ENCODE peak calls at places on chromosomes 2 and 18, in six cellular contexts. A, V, B, I, H and G are unnamed samples.

GRCh38 chr2:201786471-201786870 is 5.7 kb upstream of the ALS2 start:
- DNase-seq in A (no peak), V (no peak), B (no peak), I (peak), H (no peak), G (no peak)

GRCh38 chr2:96537734-96538486 is 1.4 kb downstream of the ARID5A start:
- DNase-seq in A (no peak), V (no peak), B (peak), I (no peak), H (no peak), G (no peak)

GRCh38 chr2:149921911-149922616 is 334.5 kb upstream of the MMADHC start:
- DNase-seq in A (no peak), V (no peak), B (no peak), I (no peak), H (no peak), G (no peak)

GRCh38 chr18:75207298-75208054 is 1.5 kb downstream of the PTGR3 start:
- DNase-seq in A (no peak), V (no peak), B (peak), I (peak), H (no peak), G (no peak)

GRCh38 chr18:25275414-25276001 is 76.5 kb downstream of the ZNF521 start:
- DNase-seq in A (no peak), V (peak), B (no peak), I (no peak), H (no peak), G (no peak)

GRCh38 chr2:152330235-152330866 is 4.6 kb upstream of the FMNL2 start:
- DNase-seq in A (no peak), V (no peak), B (no peak), I (no peak), H (no peak), G (no peak)

GRCh38 chr18:45061359-45061758 is 380.7 kb downstream of the SETBP1 start:
- DNase-seq in A (no peak), V (no peak), B (no peak), I (no peak), H (no peak), G (no peak)

GRCh38 chr18:61096231-61096630 is 237.0 kb upstream of the CDH20 start:
- DNase-seq in A (no peak), V (no peak), B (no peak), I (no peak), H (no peak), G (no peak)

GRCh38 chr2:8481463-8482009 is 200.3 kb upstream of the ID2 start:
- DNase-seq in A (no peak), V (no peak), B (no peak), I (no peak), H (no peak), G (no peak)

GRCh38 chr2:175154670-175155082 is 13.3 kb downstream of the ATF2 start:
- DNase-seq in A (no peak), V (no peak), B (no peak), I (peak), H (no peak), G (no peak)

GRCh38 chr2:9408641-9409151 is 14.6 kb downstream of the ITGB1BP1 start:
- DNase-seq in A (no peak), V (no peak), B (no peak), I (peak), H (peak), G (no peak)

GRCh38 chr18:1663879-1664705 is 759.4 kb downstream of the ADCYAP1 start:
- DNase-seq in A (peak), V (peak), B (peak), I (peak), H (no peak), G (no peak)

GRCh38 chr2:100928235-100928634 is 73.9 kb upstream of the RPL31 start:
- DNase-seq in A (no peak), V (no peak), B (no peak), I (no peak), H (no peak), G (no peak)

GRCh38 chr2:100923461-100924020 is 78.5 kb upstream of the RPL31 start:
- DNase-seq in A (no peak), V (no peak), B (no peak), I (no peak), H (no peak), G (no peak)

GRCh38 chr2:100921685-100922161 is 80.4 kb upstream of the RPL31 start:
- DNase-seq in A (no peak), V (no peak), B (no peak), I (peak), H (no peak), G (no peak)

GRCh38 chr2:100924520-100925451 is 77.3 kb upstream of the RPL31 start:
- DNase-seq in A (no peak), V (peak), B (no peak), I (peak), H (no peak), G (no peak)

DNA sequence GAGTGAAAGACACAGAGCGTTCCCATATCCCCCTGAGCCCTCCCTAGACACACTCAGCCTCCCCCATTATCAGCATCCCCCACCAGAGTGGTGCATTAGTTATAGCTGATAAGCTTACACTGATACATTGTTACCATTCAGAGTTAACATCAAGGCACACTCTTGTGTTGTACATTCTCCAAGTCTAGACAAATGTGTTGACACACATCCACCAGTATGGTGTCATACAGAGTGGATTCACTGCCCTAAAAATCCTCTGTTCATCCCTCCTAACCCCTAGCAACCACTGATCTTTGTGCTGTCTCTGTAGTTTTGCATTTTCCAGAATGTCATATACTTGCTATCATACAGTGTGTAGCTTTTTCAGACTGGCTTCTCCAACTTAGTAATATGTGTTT is 78.0 kb upstream of the RPL31 start:
- DNase-seq in A (no peak), V (no peak), B (no peak), I (peak), H (no peak), G (no peak)
- H3K27ac ChIP-seq in A (peak), V (peak), B (no peak), I (peak), H (no peak), G (peak)

GRCh38 chr18:79954791-79955190 is 3.3 kb upstream of the SLC66A2 start:
- DNase-seq in A (peak), V (no peak), B (no peak), I (no peak), H (no peak), G (no peak)
- H3K27ac ChIP-seq in A (peak), V (no peak), B (no peak), I (no peak), H (no peak), G (no peak)

DNA sequence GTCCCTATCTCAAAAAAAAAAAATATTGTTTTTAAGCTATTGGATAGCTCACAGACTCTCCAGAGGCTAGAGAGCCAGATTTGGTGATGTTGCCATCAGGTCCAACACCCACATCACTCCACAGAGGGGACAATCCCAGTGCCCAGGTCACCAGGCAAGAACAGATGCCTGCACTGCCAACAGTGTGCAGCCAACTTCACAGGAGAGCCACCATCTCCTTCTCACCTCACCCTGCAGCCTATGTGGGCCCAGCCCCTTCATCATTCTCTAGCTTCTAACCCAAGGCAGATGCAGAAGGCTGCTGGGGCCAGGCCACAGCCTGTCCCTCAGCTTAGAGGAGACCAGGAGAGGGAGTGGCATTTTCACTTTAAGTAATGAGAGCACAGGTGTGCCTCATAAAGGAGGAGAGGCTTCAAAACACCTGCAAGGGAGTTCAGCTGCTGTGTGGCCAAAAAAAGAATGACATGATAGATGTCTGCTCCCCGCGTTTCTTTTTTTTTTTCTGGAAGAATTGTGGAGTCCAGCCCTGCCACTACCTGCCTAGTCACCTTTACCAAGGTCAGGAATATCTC is 98.0 kb upstream of the ZSWIM2 start:
- DNase-seq in A (no peak), V (no peak), B (no peak), I (no peak), H (no peak), G (no peak)
- H3K27ac ChIP-seq in A (no peak), V (no peak), B (no peak), I (no peak), H (no peak), G (no peak)

GRCh38 chr2:85353876-85354285 is 447 bp downstream of the RETSAT start:
- DNase-seq in A (peak), V (peak), B (peak), I (peak), H (peak), G (no peak)
- H3K27ac ChIP-seq in A (peak), V (peak), B (no peak), I (peak), H (no peak), G (peak)

DNA sequence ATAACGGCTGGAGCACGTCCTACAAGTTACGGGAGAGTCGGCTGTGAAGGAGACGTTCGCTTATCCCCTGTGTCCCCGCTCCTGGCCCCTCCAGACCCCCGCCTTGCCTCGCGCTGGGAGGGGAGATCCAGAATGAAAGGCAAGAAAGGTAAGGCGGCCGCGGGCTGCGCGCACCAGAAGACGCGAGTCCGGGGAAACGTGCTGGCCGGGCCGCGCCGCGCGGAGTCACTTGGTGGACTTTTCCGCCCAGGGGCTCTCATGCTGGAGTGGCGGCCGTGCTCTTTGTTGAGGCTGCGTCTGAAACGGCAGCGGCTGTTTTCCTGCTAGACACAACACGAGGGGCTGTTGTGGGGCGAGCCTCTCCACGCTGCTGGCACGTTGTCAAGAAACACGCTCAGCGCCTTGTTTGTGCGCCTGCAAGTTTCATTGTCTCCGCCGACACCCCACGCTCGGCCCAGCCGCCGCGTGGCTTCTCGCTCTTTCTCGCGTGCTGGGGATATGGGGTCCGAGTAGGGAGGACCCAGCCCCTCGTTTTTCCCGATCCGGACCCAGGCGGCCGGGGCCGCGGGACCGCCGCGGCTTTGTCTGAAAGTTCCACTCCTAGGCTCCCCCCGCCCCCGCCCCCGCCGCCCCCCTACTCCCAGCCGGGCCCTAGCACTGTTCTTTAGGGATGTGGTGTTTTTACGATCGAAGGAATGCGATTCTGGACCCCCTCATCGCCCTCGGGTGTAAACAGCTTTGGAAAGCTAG is 561 bp downstream of the TGIF1 start:
- DNase-seq in A (peak), V (peak), B (peak), I (peak), H (peak), G (no peak)
- H3K27ac ChIP-seq in A (peak), V (peak), B (peak), I (peak), H (peak), G (peak)

GRCh38 chr2:121038831-121039230 is 246.2 kb downstream of the TFCP2L1 start:
- DNase-seq in A (peak), V (no peak), B (no peak), I (peak), H (no peak), G (no peak)

GRCh38 chr2:121044412-121044811 is 240.6 kb downstream of the TFCP2L1 start:
- DNase-seq in A (no peak), V (no peak), B (no peak), I (no peak), H (no peak), G (no peak)

GRCh38 chr2:121043061-121043826 is 241.8 kb downstream of the TFCP2L1 start:
- DNase-seq in A (no peak), V (no peak), B (no peak), I (no peak), H (no peak), G (no peak)

GRCh38 chr2:121043827-121044222 is 241.2 kb downstream of the TFCP2L1 start:
- DNase-seq in A (no peak), V (no peak), B (no peak), I (no peak), H (no peak), G (no peak)

GRCh38 chr2:121041516-121041915 is 243.5 kb downstream of the TFCP2L1 start:
- DNase-seq in A (no peak), V (no peak), B (no peak), I (no peak), H (no peak), G (no peak)
- H3K27ac ChIP-seq in A (no peak), V (no peak), B (no peak), I (no peak), H (no peak), G (no peak)

DNA sequence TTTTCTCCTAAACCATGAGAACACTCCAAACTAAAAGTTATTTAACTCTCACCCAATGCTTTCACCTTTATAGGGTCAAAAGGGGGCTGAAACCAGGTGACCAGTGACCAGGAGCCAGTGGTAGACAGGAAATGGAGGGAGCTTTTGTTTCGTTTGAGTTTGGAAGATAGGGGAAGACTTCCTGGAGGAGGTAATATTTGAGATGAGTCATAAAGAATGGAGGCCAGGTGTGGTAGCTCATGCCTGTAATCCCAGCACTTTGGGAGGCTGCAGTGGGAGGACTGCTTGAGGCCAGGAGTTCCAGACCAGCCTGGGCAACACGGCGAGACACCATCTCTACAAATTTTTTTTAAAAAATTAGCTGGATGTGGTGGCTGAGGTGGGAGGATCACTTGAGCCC is 8.5 kb downstream of the FAM161A start:
- DNase-seq in A (no peak), V (no peak), B (no peak), I (no peak), H (no peak), G (no peak)
- H3K27ac ChIP-seq in A (no peak), V (no peak), B (no peak), I (no peak), H (no peak), G (no peak)